ENCODE peak calls at places on chromosome 12, in four cellular contexts. One of them, this sample, is unnamed.

GRCh38 chr12:57604454-57605307 is at the start of gene DTX3:
- DNase-seq in K562: no peak
- DNase-seq in GM12878: no peak
- DNase-seq in SK-N-SH: peak
- DNase-seq in this sample: peak

GRCh38 chr12:67884596-67884995 is 104.7 kb upstream of the IFNG-AS1 start:
- DNase-seq in K562: no peak
- DNase-seq in SK-N-SH: no peak
- DNase-seq in GM12878: no peak
- DNase-seq in this sample: no peak

GRCh38 chr12:117874842-117875434 is 93.9 kb downstream of the KSR2 start:
- DNase-seq in SK-N-SH: peak
- DNase-seq in K562: peak
- DNase-seq in GM12878: no peak
- DNase-seq in this sample: peak

GRCh38 chr12:92008345-92008744 is 137.3 kb downstream of the BTG1 start:
- DNase-seq in GM12878: no peak
- DNase-seq in K562: no peak
- DNase-seq in SK-N-SH: no peak
- DNase-seq in this sample: no peak

GRCh38 chr12:92271341-92271740 is 125.7 kb upstream of the BTG1 start:
- DNase-seq in SK-N-SH: no peak
- DNase-seq in K562: no peak
- DNase-seq in GM12878: no peak
- DNase-seq in this sample: no peak

GRCh38 chr12:42568952-42569916 is 20.3 kb downstream of the PRICKLE1 start:
- DNase-seq in K562: no peak
- DNase-seq in GM12878: peak
- DNase-seq in SK-N-SH: no peak
- DNase-seq in this sample: no peak

GRCh38 chr12:6538420-6539275 is 4.3 kb downstream of the GAPDH start:
- DNase-seq in SK-N-SH: peak
- DNase-seq in GM12878: no peak
- DNase-seq in K562: no peak
- DNase-seq in this sample: no peak

GRCh38 chr12:116975779-116976393 is 65.1 kb downstream of the FBXW8 start:
- DNase-seq in K562: no peak
- DNase-seq in SK-N-SH: no peak
- DNase-seq in GM12878: no peak
- DNase-seq in this sample: no peak

GRCh38 chr12:120925740-120926563 is 21.8 kb upstream of the SPPL3 start:
- DNase-seq in GM12878: no peak
- DNase-seq in SK-N-SH: no peak
- DNase-seq in K562: no peak
- DNase-seq in this sample: peak

GRCh38 chr12:10392394-10392930 is 2.6 kb upstream of the KLRK1 start:
- DNase-seq in SK-N-SH: no peak
- DNase-seq in K562: peak
- DNase-seq in GM12878: peak
- DNase-seq in this sample: no peak

GRCh38 chr12:85310456-85311076 is 30.5 kb downstream of the ALX1 start:
- DNase-seq in GM12878: no peak
- DNase-seq in SK-N-SH: no peak
- DNase-seq in K562: no peak
- DNase-seq in this sample: no peak

DNA sequence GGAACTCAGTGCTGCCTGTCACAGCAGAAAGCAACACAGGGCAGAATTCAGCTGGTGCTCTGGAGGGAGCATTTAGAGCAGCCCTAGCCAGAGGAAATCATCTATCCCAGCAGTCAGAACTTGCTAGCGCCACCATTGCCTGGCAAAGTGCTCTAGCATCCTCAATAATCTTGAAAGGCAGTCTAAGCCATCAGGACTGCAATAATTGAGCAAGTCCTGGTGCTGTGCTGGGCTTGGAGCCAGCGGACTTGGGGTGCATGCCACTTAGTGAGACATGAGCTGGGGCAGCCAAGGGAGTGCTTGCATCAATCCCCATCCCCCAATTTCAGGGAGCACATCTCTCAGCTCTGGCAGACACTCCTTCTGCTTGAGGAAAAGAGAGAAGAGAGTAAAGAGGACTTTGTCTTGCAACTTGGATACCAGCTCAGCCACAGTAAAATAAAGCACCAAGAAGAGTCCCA is 44.7 kb upstream of the ZDHHC17 start:
- DNase-seq in K562: no peak
- DNase-seq in GM12878: no peak
- DNase-seq in SK-N-SH: no peak
- DNase-seq in this sample: no peak
- TF ChIP-seq USF2 in K562: no peak
- TF ChIP-seq USF2 in GM12878: no peak
- TF ChIP-seq USF2 in SK-N-SH: no peak
- TF ChIP-seq USF2 in this sample: no peak

GRCh38 chr12:94247256-94247655 is 98.9 kb downstream of the PLXNC1 start:
- DNase-seq in K562: no peak
- DNase-seq in GM12878: no peak
- DNase-seq in SK-N-SH: no peak
- DNase-seq in this sample: no peak
- TF ChIP-seq USF1 in K562: no peak
- TF ChIP-seq USF1 in GM12878: no peak
- TF ChIP-seq USF1 in SK-N-SH: no peak
- TF ChIP-seq USF1 in this sample: no peak

GRCh38 chr12:102992297-102992696 is 34.8 kb downstream of the ASCL1 start:
- DNase-seq in K562: no peak
- DNase-seq in SK-N-SH: no peak
- DNase-seq in GM12878: peak
- DNase-seq in this sample: no peak
- TF ChIP-seq USF2 in K562: no peak
- TF ChIP-seq USF2 in SK-N-SH: no peak
- TF ChIP-seq USF2 in GM12878: no peak
- TF ChIP-seq USF2 in this sample: no peak

GRCh38 chr12:98373982-98374381 is 141.4 kb upstream of the TMPO start:
- DNase-seq in K562: no peak
- DNase-seq in SK-N-SH: no peak
- DNase-seq in GM12878: no peak
- DNase-seq in this sample: no peak
- TF ChIP-seq USF1 in K562: no peak
- TF ChIP-seq USF1 in SK-N-SH: no peak
- TF ChIP-seq USF1 in GM12878: no peak
- TF ChIP-seq USF1 in this sample: no peak